ENCODE peak calls at places on chromosomes 1 and 21, in eight cellular contexts. V, H, E, U, A, G, L and N are unnamed samples.

GRCh38 chr1:226891846-226892533 is 21.6 kb downstream of the PSEN2 start:
- DNase-seq in G (no peak), E (no peak), U (no peak), V (no peak), L (no peak), A (no peak), H (no peak), N (no peak)

GRCh38 chr1:226939439-226940028 is 560 bp upstream of the COQ8A start:
- DNase-seq in U (no peak), H (no peak), A (no peak), V (no peak), E (no peak), L (peak; percentile 31), G (peak; percentile 71), N (peak; percentile 54)

GRCh38 chr1:185971688-185972087 is 237.5 kb downstream of the HMCN1 start:
- DNase-seq in U (no peak), E (peak; percentile 66), V (no peak), H (no peak), L (no peak), G (no peak), A (no peak), N (peak; percentile 63)

GRCh38 chr1:188941986-188942385 is 1535.7 kb downstream of the BRINP3 start:
- DNase-seq in V (no peak), E (no peak), H (no peak), A (no peak), L (no peak), U (no peak), G (no peak), N (no peak)

GRCh38 chr1:38183094-38183493 is 136.5 kb upstream of the POU3F1 start:
- DNase-seq in G (no peak), L (no peak), H (no peak), A (no peak), V (peak; percentile 79), E (no peak), U (no peak), N (no peak)

GRCh38 chr1:184745110-184745509 is 9.5 kb downstream of the EDEM3 start:
- DNase-seq in L (no peak), A (no peak), G (no peak), E (peak; percentile 3), V (no peak), H (no peak), U (no peak), N (no peak)

GRCh38 chr1:12124693-12125421 is 41.9 kb upstream of the TNFRSF1B start:
- DNase-seq in U (no peak), V (peak; percentile 65), E (peak; percentile 79), H (peak; percentile 40), A (peak; percentile 66), G (peak; percentile 82), L (peak; percentile 24), N (peak; percentile 41)

GRCh38 chr1:208855403-208855802 is 611.2 kb upstream of the PLXNA2 start:
- DNase-seq in U (peak; percentile 41), L (no peak), H (no peak), A (no peak), V (no peak), G (no peak), E (no peak), N (no peak)

GRCh38 chr1:172960454-172961208 is 90.1 kb downstream of the TNFSF18 start:
- DNase-seq in U (no peak), A (no peak), L (no peak), V (no peak), G (no peak), E (peak; percentile 72), H (no peak), N (no peak)

GRCh38 chr1:54814148-54814498 is 13.0 kb upstream of the TTC22 start:
- DNase-seq in L (no peak), G (peak; percentile 3), A (no peak), E (no peak), H (no peak), U (no peak), V (no peak), N (no peak)

GRCh38 chr21:16211339-16212303 is 481.8 kb downstream of the USP25 start:
- DNase-seq in E (peak; percentile 13), A (no peak), V (no peak), G (no peak), H (no peak), L (no peak), U (no peak), N (peak; percentile 23)

GRCh38 chr1:2826316-2826715 is 24.8 kb upstream of the TTC34 start:
- DNase-seq in U (no peak), G (no peak), L (no peak), H (no peak), E (no peak), V (no peak), A (no peak), N (no peak)

GRCh38 chr1:28663871-28664470 is 4.6 kb upstream of the GMEB1 start:
- DNase-seq in G (no peak), L (no peak), H (no peak), E (no peak), U (no peak), V (no peak), A (no peak), N (no peak)

GRCh38 chr1:193417420-193417819 is 231.0 kb upstream of the B3GALT2 start:
- DNase-seq in U (no peak), L (no peak), G (no peak), V (no peak), A (no peak), E (peak; percentile 20), H (no peak), N (peak; percentile 11)

GRCh38 chr1:92459871-92460320 is 26.8 kb downstream of the GFI1 start:
- DNase-seq in V (no peak), G (no peak), A (no peak), U (no peak), E (no peak), H (no peak), L (no peak), N (no peak)

GRCh38 chr1:20521960-20522861 is 14.3 kb upstream of the MUL1 start:
- DNase-seq in G (peak; percentile 90), A (peak; percentile 76), U (peak; percentile 20), E (peak; percentile 81), L (peak; percentile 36), H (peak; percentile 81), V (peak; percentile 78), N (peak; percentile 61)

GRCh38 chr1:3369437-3370076 is 84.9 kb upstream of the ARHGEF16 start:
- DNase-seq in U (no peak), V (no peak), G (peak; percentile 77), H (no peak), E (peak; percentile 49), A (no peak), L (no peak), N (peak; percentile 18)

GRCh38 chr1:35179864-35180263 is 13.1 kb downstream of the SFPQ start:
- DNase-seq in G (no peak), U (no peak), L (no peak), A (no peak), H (no peak), V (no peak), E (no peak), N (no peak)

GRCh38 chr1:206447792-206448191 is 22.5 kb upstream of the IKBKE start:
- DNase-seq in E (no peak), L (no peak), U (no peak), V (no peak), G (no peak), H (no peak), A (no peak), N (peak; percentile 92)

GRCh38 chr1:236854602-236854978 is 59.5 kb downstream of the MTR start:
- DNase-seq in H (no peak), E (no peak), V (no peak), U (no peak), L (no peak), A (peak; percentile 16), G (no peak), N (peak; percentile 34)

GRCh38 chr1:156922986-156923564 is 2.6 kb downstream of the LRRC71 start:
- DNase-seq in E (no peak), U (no peak), L (no peak), G (no peak), A (peak; percentile 51), V (peak; percentile 49), H (no peak), N (no peak)

GRCh38 chr1:212531796-212532195 is 76.8 kb upstream of the ATF3 start:
- DNase-seq in G (no peak), L (no peak), A (no peak), V (no peak), E (no peak), H (no peak), U (no peak), N (no peak)

DNA sequence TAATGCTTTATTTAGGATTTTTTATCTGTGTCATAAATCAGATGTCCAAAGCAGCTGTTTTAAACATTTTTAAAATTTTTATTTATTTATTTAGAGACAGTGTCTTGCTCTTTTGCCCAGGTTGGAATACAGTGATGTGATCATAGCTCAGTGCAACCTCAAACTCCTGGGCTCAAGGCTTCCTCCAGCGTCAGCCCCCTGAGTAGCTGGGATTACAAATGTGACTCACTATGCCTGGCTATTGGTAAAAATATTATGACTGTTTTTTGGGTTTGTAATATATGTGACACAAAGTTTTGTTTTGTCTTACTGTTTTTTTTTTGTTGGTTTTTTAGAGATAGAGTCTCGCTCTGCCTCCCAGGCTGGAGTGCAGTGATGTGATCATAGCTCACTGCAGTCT is 11.8 kb downstream of the ZBED6 start:
- DNase-seq in V (no peak), G (peak; percentile 15), E (peak; percentile 80), L (no peak), A (no peak), H (no peak), U (no peak), N (no peak)
- H3K4me2 ChIP-seq in V (no peak overlapping the region), G (no peak overlapping the region), E (no peak overlapping the region), L (no peak overlapping the region), A (no peak overlapping the region), H (no peak overlapping the region), U (no peak overlapping the region), N (no peak overlapping the region)

DNA sequence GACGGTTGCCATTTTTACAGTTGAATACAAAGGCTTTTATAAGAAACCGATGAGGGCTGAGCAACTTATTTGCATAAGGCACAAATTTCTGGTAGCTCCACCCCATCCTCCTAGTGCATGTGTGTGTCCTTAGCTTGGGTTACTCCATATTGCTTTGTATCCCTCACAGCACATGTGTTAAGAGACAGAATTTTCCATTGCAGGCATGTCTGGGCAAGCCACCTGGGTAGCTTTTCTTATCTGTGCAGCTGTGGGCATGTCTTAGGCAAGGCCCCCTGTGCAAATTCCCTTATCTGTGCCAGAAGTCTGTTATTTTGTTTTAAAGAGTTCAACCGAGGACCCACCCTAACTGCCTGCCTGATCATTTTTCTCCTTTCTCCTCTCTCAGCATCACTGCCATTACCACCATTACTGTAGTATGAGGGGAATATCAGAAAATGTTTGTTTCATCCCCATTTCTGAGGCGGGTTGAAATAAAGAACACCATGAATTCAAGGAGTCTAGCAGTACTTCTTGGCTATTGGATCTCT is 131.9 kb downstream of the CYYR1 start:
- DNase-seq in H (no peak), A (no peak), L (no peak), U (no peak), V (no peak), E (no peak), G (no peak), N (peak; percentile 24)
- H3K9me3 ChIP-seq in H (no peaks in the 10 kb centered on the region), A (no peaks in the 10 kb centered on the region), L (no peaks in the 10 kb centered on the region), U (no peaks in the 10 kb centered on the region), V (no peaks in the 10 kb centered on the region), E (no peaks in the 10 kb centered on the region), G (no peaks in the 10 kb centered on the region), N (no peaks in the 10 kb centered on the region)

GRCh38 chr21:33330726-33331125 is 6.0 kb downstream of the IFNAR1 start:
- DNase-seq in E (no peak), A (no peak), G (no peak), V (no peak), L (no peak), U (no peak), H (no peak), N (no peak)
- TF ChIP-seq CTCF in E (no peak), A (no peak), G (no peak), V (no peak), L (no peak), U (no peak), H (no peak), N (no peak)

GRCh38 chr1:67746299-67746698 is 61.3 kb downstream of the GADD45A start:
- DNase-seq in A (no peak), H (no peak), V (no peak), U (no peak), G (no peak), E (no peak), L (no peak), N (no peak)
- H3K4me2 ChIP-seq in A (no peak overlapping the region), H (no peak overlapping the region), V (no peak overlapping the region), U (no peak overlapping the region), G (no peak overlapping the region), E (peak overlapping the region; percentile 10), L (peak overlapping the region; percentile 3), N (no peak overlapping the region)